ENCODE peak calls at places on chromosomes 1 and 21, in four cellular contexts. R is fibroblast of pulmonary artery; O is CD4-positive, alpha-beta T cell; X is NCI-H187. Z is an unnamed sample.

GRCh38 chr1:169528214-169529067 is 42.7 kb upstream of the SLC19A2 start:
- DNase-seq in R (no peak), O (no peak), X (no peak), Z (no peak)

GRCh38 chr1:6509603-6510291 is 18.3 kb upstream of the PLEKHG5 start:
- DNase-seq in R (no peak), O (no peak), X (no peak), Z (no peak)

GRCh38 chr21:44774972-44775371 is 26.6 kb downstream of the UBE2G2 start:
- DNase-seq in R (no peak), O (no peak), X (no peak), Z (no peak)

GRCh38 chr21:40832316-40832715 is 14.6 kb downstream of the DSCAM start:
- DNase-seq in R (no peak), O (no peak), X (no peak), Z (no peak)

GRCh38 chr1:115323366-115324004 is 14.6 kb downstream of the NGF start:
- DNase-seq in R (no peak), O (no peak), X (no peak), Z (no peak)

GRCh38 chr1:30377230-30378022 is 346.0 kb downstream of the MATN1 start:
- DNase-seq in R (no peak), O (no peak), X (no peak), Z (no peak)

GRCh38 chr1:110829955-110830553 is 42.9 kb upstream of the CD53 start:
- DNase-seq in R (peak; percentile 25), O (no peak), X (peak; percentile 3), Z (peak; percentile 2)

GRCh38 chr1:196538473-196538872 is 69.8 kb downstream of the KCNT2 start:
- DNase-seq in R (no peak), O (no peak), X (no peak), Z (no peak)

GRCh38 chr1:229027622-229028182 is 243.2 kb upstream of the RAB4A start:
- DNase-seq in R (peak; percentile 93), O (no peak), X (no peak), Z (no peak)

GRCh38 chr1:190000365-190000872 is 477.2 kb downstream of the BRINP3 start:
- DNase-seq in R (peak; percentile 16), O (no peak), X (no peak), Z (no peak)

GRCh38 chr1:92482665-92483441 is 3.9 kb downstream of the GFI1 start:
- DNase-seq in R (no peak), O (peak; percentile 32), X (no peak), Z (no peak)